ENCODE peak calls at places on chromosomes 11 and 22, in nine cellular contexts. H is heart right ventricle, T is psoas muscle, X is esophagus muscularis mucosa, F is endothelial cell of umbilical vein, L is colonic mucosa, R is adrenal gland, Q is neural progenitor cell, N is dorsolateral prefrontal cortex. U is an unnamed sample. For H3K27me3, the result is how much of the 10 kb centered on the place peaks cover.

GRCh38 chr11:35012467-35013191 is 96.2 kb downstream of the PDHX start:
- DNase-seq in N (no peak), Q (no peak), F (no peak), H (no peak), L (no peak), X (no peak), R (no peak), T (no peak), U (no peak)

GRCh38 chr11:587546-587945 is 11.3 kb downstream of the PHRF1 start:
- DNase-seq in N (no peak), L (no peak), Q (no peak), T (no peak), X (no peak), F (no peak), R (no peak), H (no peak), U (no peak)

GRCh38 chr11:105793092-105793491 is 183.2 kb downstream of the GRIA4 start:
- DNase-seq in Q (no peak), N (no peak), F (no peak), L (no peak), X (no peak), T (no peak), H (no peak), R (no peak), U (no peak)

GRCh38 chr11:113045146-113045545 is 83.9 kb downstream of the NCAM1 start:
- DNase-seq in F (no peak), Q (no peak), H (no peak), N (no peak), X (no peak), T (no peak), R (no peak), L (no peak), U (no peak)

GRCh38 chr22:43624144-43624998 is 187.7 kb downstream of the EFCAB6 start:
- DNase-seq in L (no peak), H (no peak), Q (no peak), X (no peak), R (no peak), T (no peak), F (no peak), N (no peak), U (no peak)

GRCh38 chr22:42313804-42314581 is 43.5 kb upstream of the TCF20 start:
- DNase-seq in F (peak), H (peak), L (peak), X (no peak), R (peak), Q (peak), T (no peak), N (peak), U (peak)

GRCh38 chr11:130407978-130408377 is 20.4 kb downstream of the ADAMTS8 start:
- DNase-seq in N (no peak), Q (no peak), L (no peak), F (no peak), X (no peak), T (peak), H (no peak), R (peak), U (no peak)

GRCh38 chr11:75233688-75234295 is 6.8 kb upstream of the TPBGL start:
- DNase-seq in X (no peak), L (peak), T (no peak), N (no peak), Q (peak), R (peak), F (peak), H (no peak), U (no peak)

GRCh38 chr11:15685311-15685710 is 570.6 kb downstream of the INSC start:
- DNase-seq in T (no peak), L (peak), H (no peak), R (no peak), N (no peak), X (peak), Q (no peak), F (no peak), U (no peak)

GRCh38 chr22:31841029-31841827 is 87.4 kb downstream of the DEPDC5 start:
- DNase-seq in T (no peak), L (no peak), N (no peak), H (no peak), Q (no peak), R (no peak), F (no peak), X (no peak), U (no peak)

GRCh38 chr11:122697636-122698167 is 42.2 kb downstream of the UBASH3B start:
- DNase-seq in X (no peak), H (no peak), F (no peak), L (no peak), R (no peak), T (no peak), N (no peak), Q (no peak), U (no peak)

GRCh38 chr11:104705475-104706195 is 192.6 kb downstream of the CASP12 start:
- DNase-seq in H (no peak), N (no peak), L (peak), F (peak), X (no peak), T (peak), Q (no peak), R (peak), U (peak)

GRCh38 chr11:37786214-37786755 is 1188.2 kb upstream of the RAG2 start:
- DNase-seq in H (no peak), T (no peak), F (peak), L (no peak), X (no peak), R (no peak), Q (no peak), N (no peak), U (no peak)

GRCh38 chr11:100684101-100685065 is 2.7 kb upstream of the ARHGAP42 start:
- DNase-seq in H (no peak), X (no peak), Q (no peak), N (no peak), L (no peak), T (no peak), F (no peak), R (no peak), U (no peak)

GRCh38 chr11:76235233-76236091 is 29.2 kb upstream of the WNT11 start:
- DNase-seq in R (peak), L (peak), F (peak), H (peak), X (peak), Q (peak), N (peak), T (peak), U (peak)

DNA sequence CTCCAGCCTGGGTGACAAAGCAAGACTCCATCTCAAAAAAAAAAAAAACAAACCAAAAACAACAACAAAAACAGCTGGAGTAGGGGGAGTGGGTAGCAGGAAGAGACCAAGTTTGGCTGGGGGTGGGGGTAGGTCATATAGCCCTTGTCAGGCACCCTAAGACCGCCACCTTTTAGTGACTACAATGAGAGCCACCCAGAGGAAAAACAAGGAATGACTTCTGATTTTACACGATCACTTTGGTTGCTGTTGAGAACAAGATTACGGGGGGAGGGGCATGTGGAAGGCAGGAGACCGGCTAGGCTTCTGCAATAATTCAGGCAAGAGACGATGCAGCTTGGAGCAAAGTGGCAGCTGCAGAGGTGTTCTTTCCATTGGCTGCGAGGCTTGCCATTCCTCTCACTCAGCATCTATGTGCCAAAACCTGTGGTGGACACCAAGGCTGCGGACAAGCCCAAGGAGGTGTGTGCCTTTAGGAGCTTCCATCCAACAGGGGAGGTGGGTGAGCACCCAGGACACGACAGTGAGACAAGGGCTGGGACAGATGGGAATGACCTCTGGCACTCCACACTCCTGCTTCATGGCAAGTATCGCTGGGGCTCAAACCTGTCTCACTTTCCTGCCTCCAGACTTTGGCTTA is 1.7 kb downstream of the RPS19BP1 start:
- DNase-seq in F (peak), T (no peak), N (no peak), Q (peak), H (no peak), L (peak), R (no peak), X (no peak), U (no peak)
- TF ChIP-seq CTCF in F (peak), T (no peak), N (peak), Q (peak), H (no peak), L (no peak), R (peak), X (no peak), U (no peak)

GRCh38 chr11:69310934-69311766 is 17.2 kb downstream of the MYEOV start:
- DNase-seq in Q (no peak), H (no peak), X (no peak), L (no peak), R (no peak), T (no peak), N (no peak), F (no peak), U (no peak)

GRCh38 chr11:69308531-69308930 is 14.6 kb downstream of the MYEOV start:
- DNase-seq in L (no peak), H (no peak), Q (no peak), T (no peak), R (no peak), N (no peak), F (no peak), X (no peak), U (no peak)

GRCh38 chr11:69310351-69310750 is 16.4 kb downstream of the MYEOV start:
- DNase-seq in N (no peak), X (no peak), H (no peak), R (no peak), Q (no peak), F (no peak), L (no peak), T (no peak), U (no peak)

GRCh38 chr11:69308936-69309799 is 15.2 kb downstream of the MYEOV start:
- DNase-seq in T (no peak), F (no peak), H (no peak), N (no peak), X (no peak), Q (no peak), R (no peak), L (no peak), U (no peak)

GRCh38 chr11:69309800-69310280 is 15.9 kb downstream of the MYEOV start:
- DNase-seq in L (no peak), F (no peak), X (no peak), R (no peak), T (no peak), Q (no peak), H (no peak), N (no peak), U (no peak)
- H3K27ac ChIP-seq in L (no peak), F (no peak), X (no peak), R (no peak), T (no peak), Q (no peak), H (no peak), N (no peak), U (no peak)

GRCh38 chr11:107590460-107591097 is 368 bp upstream of the ELMOD1 start:
- DNase-seq in H (no peak), Q (peak), F (no peak), X (no peak), L (no peak), R (no peak), T (no peak), N (no peak), U (no peak)
- H3K27me3 ChIP-seq in H (half or more), Q (half or more), F (under half), X (under half), L (under half), R (under half), T (under half), N (under half), U (half or more)

GRCh38 chr11:2312232-2313042 is 10.6 kb downstream of the TSPAN32 start:
- DNase-seq in L (no peak), R (no peak), N (peak), Q (no peak), H (no peak), X (no peak), T (no peak), F (no peak), U (no peak)
- TF ChIP-seq CTCF in L (no peak), R (no peak), N (no peak), Q (no peak), H (no peak), X (no peak), T (no peak), F (no peak), U (no peak)

GRCh38 chr11:6925007-6925577 is 1.1 kb upstream of the ZNF215 start:
- DNase-seq in F (no peak), Q (no peak), T (no peak), L (no peak), N (no peak), X (no peak), R (no peak), H (no peak), U (no peak)
- H3K27ac ChIP-seq in F (no peak), Q (no peak), T (no peak), L (no peak), N (no peak), X (no peak), R (no peak), H (no peak), U (no peak)

GRCh38 chr11:132784441-132784840 is 747.9 kb downstream of the OPCML start:
- DNase-seq in H (no peak), N (no peak), Q (no peak), L (no peak), F (no peak), X (peak), T (no peak), R (no peak), U (no peak)
- H3K27me3 ChIP-seq in H (under half), N (under half), Q (under half), L (under half), F (under half), X (under half), T (under half), R (under half), U (under half)

U was measured in CD4-positive, alpha-beta T cell.